ENCODE peak calls at places on chromosomes 11 and 22, in six cellular contexts. U, N, T, X, L and D are unnamed samples.

GRCh38 chr22:32824531-32825315 is 23.2 kb downstream of the TIMP3 start:
- DNase-seq in L (peak; percentile 41), U (no peak), N (no peak), T (no peak), X (peak; percentile 30), D (no peak)

GRCh38 chr11:117857734-117858369 is 18.6 kb downstream of the FXYD6 start:
- DNase-seq in N (no peak), X (no peak), L (peak; percentile 57), U (no peak), T (peak; percentile 43), D (no peak)

GRCh38 chr11:26649884-26650283 is 72.0 kb downstream of the SLC5A12 start:
- DNase-seq in N (peak; percentile 58), X (no peak), T (no peak), U (peak; percentile 80), L (peak; percentile 64), D (peak; percentile 61)

GRCh38 chr11:10413268-10413667 is 41.8 kb upstream of the AMPD3 start:
- DNase-seq in L (no peak), X (no peak), T (no peak), U (peak; percentile 62), N (no peak), D (peak; percentile 33)

GRCh38 chr11:32005786-32006406 is 85.0 kb upstream of the RCN1 start:
- DNase-seq in U (no peak), X (no peak), L (no peak), T (no peak), N (no peak), D (no peak)

GRCh38 chr11:127804775-127805446 is 782.4 kb downstream of the ETS1 start:
- DNase-seq in L (no peak), N (no peak), X (no peak), T (no peak), U (no peak), D (no peak)

GRCh38 chr11:3609416-3610265 is 32.2 kb downstream of the ART5 start:
- DNase-seq in L (no peak), X (no peak), U (peak; percentile 47), N (no peak), T (no peak), D (no peak)

GRCh38 chr11:61853698-61854169 is 25.6 kb downstream of the FADS2 start:
- DNase-seq in X (no peak), N (no peak), U (no peak), L (no peak), T (no peak), D (no peak)

GRCh38 chr22:17948101-17948500 is 76.3 kb downstream of the MICAL3 start:
- DNase-seq in N (peak; percentile 17), T (no peak), L (no peak), X (no peak), U (no peak), D (no peak)

GRCh38 chr11:110242188-110242587 is 54.2 kb downstream of the RDX start:
- DNase-seq in N (no peak), L (no peak), X (no peak), U (no peak), T (no peak), D (no peak)

GRCh38 chr11:110786226-110786902 is 74.1 kb upstream of the ARHGAP20 start:
- DNase-seq in T (no peak), U (no peak), N (no peak), X (no peak), L (no peak), D (no peak)

GRCh38 chr22:32874330-32874729 is 72.8 kb downstream of the TIMP3 start:
- DNase-seq in T (no peak), L (no peak), X (no peak), N (no peak), U (no peak), D (no peak)

GRCh38 chr22:26890870-26891269 is 233.5 kb downstream of the MIAT start:
- DNase-seq in U (peak; percentile 40), X (no peak), N (no peak), L (no peak), T (no peak), D (no peak)

GRCh38 chr11:95924414-95924760 is 480 bp upstream of the MTMR2 start:
- DNase-seq in X (no peak), T (peak; percentile 18), U (peak; percentile 16), N (no peak), L (no peak), D (no peak)

GRCh38 chr11:130070109-130070828 is 575 bp downstream of the APLP2 start:
- DNase-seq in N (peak; percentile 60), X (peak; percentile 70), U (no peak), T (peak; percentile 50), L (peak; percentile 77), D (peak; percentile 52)
- TF ChIP-seq CTCF in N (no peak), X (no peak), U (no peak), T (no peak), L (no peak), D (peak; percentile 11)

DNA sequence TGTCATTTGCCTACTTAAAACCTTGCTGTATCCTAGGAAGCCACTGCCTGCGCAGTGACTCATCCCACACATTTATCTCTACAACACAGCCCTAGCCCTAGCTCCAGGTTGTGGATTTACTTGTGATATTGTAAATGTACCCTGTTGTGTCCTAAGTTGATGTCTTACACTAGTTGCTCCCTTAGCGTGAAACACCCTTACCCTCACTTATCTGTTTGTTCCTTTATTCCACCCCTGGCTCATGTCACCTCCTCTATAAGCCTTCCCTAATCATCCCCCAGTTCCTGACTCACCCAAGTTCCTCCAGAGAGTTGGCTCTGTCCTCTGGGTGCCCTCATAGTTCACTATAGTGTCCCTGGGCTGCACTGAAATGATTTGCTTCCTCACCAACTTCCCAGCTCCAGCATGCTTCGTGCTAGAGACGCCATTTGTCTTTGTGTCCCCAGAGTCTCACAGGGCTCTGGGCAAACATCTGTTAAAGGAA is 431.8 kb upstream of the FAT3 start:
- DNase-seq in X (no peak), L (no peak), T (no peak), U (peak; percentile 23), N (no peak), D (no peak)
- TF ChIP-seq EP300 in X (no peak), L (no peak), T (no peak), U (no peak), N (no peak), D (no peak)

DNA sequence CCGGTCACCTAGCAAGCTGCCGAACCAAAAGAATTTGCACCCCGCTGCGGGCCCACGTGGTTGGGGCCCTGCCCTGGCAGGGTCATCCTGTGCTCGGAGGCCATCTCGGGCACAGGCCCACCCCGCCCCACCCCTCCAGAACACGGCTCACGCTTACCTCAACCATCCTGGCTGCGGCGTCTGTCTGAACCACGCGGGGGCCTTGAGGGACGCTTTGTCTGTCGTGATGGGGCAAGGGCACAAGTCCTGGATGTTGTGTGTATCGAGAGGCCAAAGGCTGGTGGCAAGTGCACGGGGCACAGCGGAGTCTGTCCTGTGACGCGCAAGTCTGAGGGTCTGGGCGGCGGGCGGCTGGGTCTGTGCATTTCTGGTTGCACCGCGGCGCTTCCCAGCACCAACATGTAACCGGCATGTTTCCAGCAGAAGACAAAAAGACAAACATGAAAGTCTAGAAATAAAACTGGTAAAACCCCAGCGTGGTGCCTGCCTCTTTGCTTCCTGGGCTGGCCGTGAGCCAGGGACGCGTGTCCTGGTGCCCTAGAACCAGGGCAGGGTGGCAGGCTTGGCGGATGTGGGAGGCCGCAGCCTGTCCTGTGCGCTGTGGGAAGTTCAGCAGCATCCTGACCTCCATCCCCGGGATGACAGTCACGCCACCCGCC is 13.2 kb downstream of the CCND1 start:
- DNase-seq in T (no peak), L (peak; percentile 60), X (peak; percentile 53), U (peak; percentile 83), N (no peak), D (no peak)
- TF ChIP-seq CTCF in T (no peak), L (no peak), X (no peak), U (no peak), N (no peak), D (no peak)

GRCh38 chr22:42805016-42805997 is 51.8 kb downstream of the ARFGAP3 start:
- DNase-seq in X (no peak), T (no peak), N (peak; percentile 89), U (peak; percentile 28), L (peak; percentile 68), D (no peak)
- TF ChIP-seq EP300 in X (no peak), T (no peak), N (no peak), U (no peak), L (no peak), D (no peak)

DNA sequence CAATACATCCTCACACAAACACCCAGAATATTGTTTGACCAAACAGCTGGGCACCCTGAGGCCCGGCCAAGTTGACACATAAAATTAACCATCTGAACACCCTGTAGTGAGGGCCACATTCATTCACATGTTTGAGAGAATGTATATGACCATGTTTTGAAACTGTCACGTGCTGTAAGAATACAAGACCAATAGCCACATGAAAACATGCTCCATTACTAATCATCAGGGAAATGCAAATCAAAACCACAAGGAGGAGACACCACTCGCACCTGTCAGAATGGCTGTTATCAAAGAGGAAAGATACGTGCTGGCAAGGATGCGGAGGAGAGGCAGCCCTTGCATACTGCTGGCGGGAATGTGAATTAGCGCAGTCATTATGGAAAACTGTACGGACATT is 38.3 kb upstream of the IGSF9B start:
- DNase-seq in L (no peak), T (no peak), X (no peak), N (no peak), U (no peak), D (no peak)
- TF ChIP-seq CTCF in L (no peak), T (no peak), X (no peak), N (no peak), U (no peak), D (no peak)

DNA sequence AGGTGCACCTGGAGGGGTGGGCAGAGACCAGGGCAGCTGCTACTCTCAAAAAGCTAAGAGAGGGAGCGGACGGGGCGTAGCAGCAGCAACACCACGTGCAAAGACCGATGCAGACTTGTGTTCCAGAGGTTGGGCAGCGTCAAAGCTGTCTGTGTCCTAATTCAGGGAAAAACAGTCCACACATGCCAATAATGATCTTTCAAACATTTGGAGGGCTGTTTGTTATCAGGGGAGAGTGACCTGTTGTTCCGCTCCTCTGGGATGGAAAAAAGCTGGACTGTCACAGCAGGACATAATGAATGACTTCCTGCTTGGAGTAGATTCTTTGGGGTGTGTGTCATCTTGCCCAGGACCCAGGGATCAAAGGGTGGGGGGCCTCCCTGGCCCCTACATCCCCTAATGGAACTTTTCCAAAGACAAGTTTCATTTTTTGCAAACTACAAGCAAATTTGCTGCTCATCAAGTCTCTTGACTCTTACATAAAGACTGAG is 6.2 kb upstream of the FBLN1 start:
- DNase-seq in X (no peak), T (no peak), N (no peak), L (peak; percentile 79), U (no peak), D (no peak)
- TF ChIP-seq EP300 in X (no peak), T (no peak), N (no peak), L (no peak), U (no peak), D (no peak)

GRCh38 chr11:21465920-21466319 is 727.0 kb upstream of the ANO5 start:
- DNase-seq in U (no peak), L (no peak), N (no peak), X (no peak), T (no peak), D (no peak)
- TF ChIP-seq CTCF in U (no peak), L (no peak), N (no peak), X (no peak), T (no peak), D (no peak)